ENCODE peak calls at places on chromosomes 11 and 22, in eight cellular contexts. R is stomach, J is brain microvascular endothelial cell, Q is GM06990, G is HepG2, W is cardiac fibroblast, S is right lobe of liver, E is vagina. L is an unnamed sample.

GRCh38 chr11:115409691-115410220 is 94.5 kb downstream of the CADM1 start:
- DNase-seq in R (no peak), J (no peak), Q (no peak), G (peak; percentile 94), W (no peak), S (no peak), E (no peak), L (no peak)

GRCh38 chr22:47588583-47588970 is 826.1 kb downstream of the TBC1D22A start:
- DNase-seq in R (peak; percentile 11), J (no peak), Q (no peak), G (no peak), W (no peak), S (no peak), E (peak; percentile 64), L (no peak)

GRCh38 chr22:31490496-31490925 is 869 bp upstream of the EIF4ENIF1 start:
- DNase-seq in R (peak; percentile 53), J (peak; percentile 61), Q (peak; percentile 79), G (peak; percentile 77), W (peak; percentile 74), S (peak; percentile 41), E (no peak), L (peak; percentile 79)

GRCh38 chr22:41742918-41743317 is 43.6 kb downstream of the MEI1 start:
- DNase-seq in R (no peak), J (no peak), Q (no peak), G (no peak), W (no peak), S (no peak), E (no peak), L (no peak)

GRCh38 chr11:12200359-12201015 is 90.1 kb downstream of the MICAL2 start:
- DNase-seq in R (no peak), J (peak; percentile 93), Q (no peak), G (no peak), W (peak; percentile 90), S (no peak), E (no peak), L (no peak)

GRCh38 chr22:49938565-49939136 is 20.2 kb downstream of the CRELD2 start:
- DNase-seq in R (peak; percentile 30), J (no peak), Q (no peak), G (no peak), W (no peak), S (peak; percentile 60), E (no peak), L (no peak)

GRCh38 chr11:48001438-48002021 is 21.2 kb downstream of the PTPRJ start:
- DNase-seq in R (peak; percentile 50), J (peak; percentile 75), Q (no peak), G (no peak), W (peak; percentile 75), S (peak; percentile 41), E (no peak), L (peak; percentile 39)

GRCh38 chr11:119468511-119468910 is 45.5 kb upstream of the THY1 start:
- DNase-seq in R (no peak), J (no peak), Q (no peak), G (no peak), W (no peak), S (no peak), E (peak; percentile 64), L (no peak)

GRCh38 chr11:73325036-73325981 is 17.2 kb downstream of the ARHGEF17 start:
- DNase-seq in R (no peak), J (peak; percentile 43), Q (peak; percentile 88), G (peak; percentile 66), W (peak; percentile 51), S (no peak), E (no peak), L (peak; percentile 90)

DNA sequence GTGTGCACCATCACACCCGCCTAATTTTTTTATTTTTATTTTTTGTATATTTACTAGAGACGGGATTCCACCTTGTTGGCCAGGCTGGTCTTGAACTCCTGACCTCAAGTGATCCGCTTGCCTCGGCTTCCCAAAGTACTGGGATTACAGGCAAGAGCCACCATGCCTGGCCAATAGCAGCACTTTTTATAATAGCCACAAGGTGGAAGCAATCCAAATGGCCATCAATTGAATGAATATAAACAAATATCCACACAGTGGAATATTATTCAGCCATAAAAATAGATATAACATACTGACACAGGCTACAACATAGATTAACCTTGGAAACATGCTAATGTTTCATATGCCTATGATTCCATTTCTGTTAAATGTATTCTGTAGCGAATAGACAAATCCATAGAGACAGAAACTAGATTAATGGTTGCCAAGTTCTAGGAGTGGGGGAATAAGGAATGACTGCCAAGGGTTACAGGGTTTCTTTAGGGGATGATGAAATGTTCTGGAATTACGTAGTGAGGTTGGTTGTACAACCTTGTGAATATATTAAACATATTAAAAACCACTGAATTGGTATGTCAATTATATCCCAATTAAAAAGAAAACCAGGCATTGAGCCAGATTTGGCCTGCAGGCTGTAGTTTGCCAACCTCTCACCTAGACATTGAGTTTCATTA is 4.8 kb downstream of the VPS51 start:
- DNase-seq in R (no peak), J (no peak), Q (no peak), G (no peak), W (peak; percentile 79), S (no peak), E (no peak), L (no peak)
- TF ChIP-seq CTCF in R (no peak), J (peak; percentile 20), Q (peak; percentile 7), G (no peak), W (no peak), S (no peak), E (no peak), L (no peak)

GRCh38 chr11:122022646-122023045 is 93.4 kb downstream of the BLID start:
- DNase-seq in R (no peak), J (no peak), Q (no peak), G (no peak), W (no peak), S (no peak), E (no peak), L (no peak)

GRCh38 chr11:122023614-122024250 is 92.3 kb downstream of the BLID start:
- DNase-seq in R (no peak), J (no peak), Q (no peak), G (no peak), W (no peak), S (no peak), E (no peak), L (no peak)

GRCh38 chr11:122019908-122020694 is 95.9 kb downstream of the BLID start:
- DNase-seq in R (no peak), J (no peak), Q (no peak), G (no peak), W (no peak), S (no peak), E (no peak), L (no peak)

GRCh38 chr11:122024278-122024677 is 91.7 kb downstream of the BLID start:
- DNase-seq in R (no peak), J (no peak), Q (no peak), G (no peak), W (no peak), S (no peak), E (no peak), L (no peak)

DNA sequence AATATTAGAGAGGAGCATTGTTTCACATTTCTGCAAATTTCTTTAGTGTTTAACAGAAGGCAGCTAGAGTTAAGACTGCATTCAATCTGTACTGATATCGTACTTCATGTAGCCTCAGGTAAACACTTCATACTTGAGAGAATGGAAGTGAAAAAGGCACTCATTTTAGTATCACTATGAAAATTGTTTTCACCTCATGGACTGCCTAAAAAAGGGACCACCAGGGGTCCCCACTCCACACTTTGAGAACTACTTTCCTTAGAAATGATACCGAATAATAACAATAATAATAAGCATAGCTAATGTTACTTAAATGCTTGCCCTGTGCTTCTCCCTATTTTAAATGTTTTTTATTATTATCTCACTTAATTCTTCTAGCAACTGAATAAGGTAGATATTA is 95.1 kb downstream of the BLID start:
- DNase-seq in R (no peak), J (peak; percentile 32), Q (no peak), G (no peak), W (peak; percentile 62), S (no peak), E (no peak), L (no peak)
- TF ChIP-seq CTCF in R (no peak), J (peak; percentile 72), Q (peak; percentile 22), G (peak; percentile 7), W (peak; percentile 54), S (peak; percentile 28), E (peak; percentile 39), L (no peak)

GRCh38 chr11:57277845-57278720 is 41.0 kb upstream of the APLNR start:
- DNase-seq in R (peak; percentile 70), J (peak; percentile 80), Q (no peak), G (peak; percentile 24), W (peak; percentile 93), S (peak; percentile 64), E (no peak), L (peak; percentile 49)
- TF ChIP-seq CTCF in R (peak; percentile 70), J (peak; percentile 92), Q (peak; percentile 86), G (peak; percentile 79), W (peak; percentile 84), S (peak; percentile 78), E (peak; percentile 71), L (peak; percentile 70)

DNA sequence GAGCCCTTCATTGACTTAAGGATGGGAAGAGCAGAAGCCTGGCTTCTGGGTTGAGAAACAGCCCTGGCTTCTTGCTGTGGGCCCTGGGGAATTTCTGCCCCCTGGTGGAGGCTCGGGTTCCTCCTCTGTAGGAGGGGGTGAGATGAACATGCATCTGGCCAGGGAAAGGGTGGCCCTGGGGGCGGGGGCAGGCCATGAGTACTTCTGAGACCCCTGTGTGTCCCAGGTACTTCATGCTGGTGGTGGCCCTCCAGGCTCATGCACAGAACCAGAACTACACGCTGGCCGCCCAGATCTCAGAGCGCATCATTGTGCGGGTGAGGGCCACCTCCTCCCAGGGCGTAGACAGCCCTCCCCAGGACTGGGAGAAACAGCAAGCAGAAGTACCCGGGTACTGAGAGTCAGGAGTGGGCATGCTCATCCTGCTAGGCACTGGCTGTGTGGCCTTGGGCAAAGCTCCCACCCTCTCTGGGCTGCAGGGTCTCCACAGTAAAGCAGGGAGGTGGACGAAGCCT is 15.8 kb downstream of the TMEM258 start:
- DNase-seq in R (peak; percentile 76), J (peak; percentile 67), Q (no peak), G (peak; percentile 59), W (peak; percentile 81), S (peak; percentile 74), E (no peak), L (peak; percentile 93)
- TF ChIP-seq CTCF in R (peak; percentile 67), J (peak; percentile 93), Q (peak; percentile 94), G (peak; percentile 77), W (peak; percentile 94), S (peak; percentile 84), E (no peak), L (peak; percentile 61)

GRCh38 chr11:63766501-63767270 is 1.9 kb downstream of the ZFTA start:
- DNase-seq in R (no peak), J (no peak), Q (no peak), G (peak; percentile 47), W (no peak), S (no peak), E (no peak), L (no peak)

GRCh38 chr11:63769044-63769718 is 606 bp upstream of the ZFTA start:
- DNase-seq in R (no peak), J (no peak), Q (peak; percentile 64), G (no peak), W (peak; percentile 40), S (peak; percentile 47), E (no peak), L (peak; percentile 77)

GRCh38 chr11:63768232-63769043 is at the start of gene ZFTA:
- DNase-seq in R (peak; percentile 61), J (peak; percentile 28), Q (peak; percentile 62), G (no peak), W (peak; percentile 70), S (peak; percentile 66), E (no peak), L (peak; percentile 90)

GRCh38 chr11:63765688-63766241 is 2.8 kb downstream of the ZFTA start:
- DNase-seq in R (no peak), J (no peak), Q (peak; percentile 9), G (no peak), W (no peak), S (peak; percentile 38), E (no peak), L (no peak)

GRCh38 chr11:63767415-63768231 is 952 bp downstream of the ZFTA start:
- DNase-seq in R (no peak), J (peak; percentile 53), Q (peak; percentile 43), G (peak; percentile 49), W (peak; percentile 90), S (peak; percentile 39), E (no peak), L (peak; percentile 74)
- TF ChIP-seq CTCF in R (no peak), J (no peak), Q (no peak), G (no peak), W (no peak), S (no peak), E (no peak), L (no peak)

L was measured in GM13976.